ENCODE peak calls at places on chromosomes 6 and 20, in six cellular contexts. One of them, this sample, is unnamed.
A peak's percentile ranks its signal among the peaks of the same experiment; 100 is the strongest.

GRCh38 chr6:130600880-130601341 is 226.3 kb upstream of the SMLR1 start:
- DNase-seq in central memory CD8-positive, alpha-beta T cell: no peak
- DNase-seq in RWPE1: no peak
- DNase-seq in ACHN: no peak
- DNase-seq in B cell: no peak
- DNase-seq in left cardiac atrium: no peak
- DNase-seq in this sample: no peak

GRCh38 chr6:48032156-48032555 is 78.8 kb downstream of the PTCHD4 start:
- DNase-seq in B cell: no peak
- DNase-seq in left cardiac atrium: no peak
- DNase-seq in ACHN: no peak
- DNase-seq in central memory CD8-positive, alpha-beta T cell: no peak
- DNase-seq in RWPE1: peak; percentile 14
- DNase-seq in this sample: no peak

GRCh38 chr20:50226093-50226974 is 35.7 kb downstream of the CEBPB start:
- DNase-seq in RWPE1: no peak
- DNase-seq in left cardiac atrium: peak; percentile 46
- DNase-seq in central memory CD8-positive, alpha-beta T cell: no peak
- DNase-seq in ACHN: peak; percentile 11
- DNase-seq in B cell: no peak
- DNase-seq in this sample: no peak

GRCh38 chr6:80304014-80304413 is 197.5 kb downstream of the BCKDHB start:
- DNase-seq in left cardiac atrium: no peak
- DNase-seq in B cell: no peak
- DNase-seq in ACHN: no peak
- DNase-seq in RWPE1: no peak
- DNase-seq in central memory CD8-positive, alpha-beta T cell: no peak
- DNase-seq in this sample: no peak

GRCh38 chr20:33433465-33433864 is 10.1 kb downstream of the SNTA1 start:
- DNase-seq in ACHN: no peak
- DNase-seq in left cardiac atrium: peak; percentile 69
- DNase-seq in RWPE1: no peak
- DNase-seq in central memory CD8-positive, alpha-beta T cell: no peak
- DNase-seq in B cell: no peak
- DNase-seq in this sample: peak; percentile 91

GRCh38 chr20:57654998-57655811 is 35.0 kb upstream of the ZBP1 start:
- DNase-seq in central memory CD8-positive, alpha-beta T cell: no peak
- DNase-seq in ACHN: no peak
- DNase-seq in RWPE1: no peak
- DNase-seq in B cell: no peak
- DNase-seq in left cardiac atrium: no peak
- DNase-seq in this sample: peak; percentile 54

GRCh38 chr20:48025061-48025515 is 239.8 kb upstream of the SULF2 start:
- DNase-seq in left cardiac atrium: peak; percentile 71
- DNase-seq in RWPE1: peak; percentile 72
- DNase-seq in ACHN: peak; percentile 86
- DNase-seq in B cell: no peak
- DNase-seq in central memory CD8-positive, alpha-beta T cell: no peak
- DNase-seq in this sample: no peak

GRCh38 chr6:143549630-143550268 is 38.2 kb upstream of the FUCA2 start:
- DNase-seq in B cell: no peak
- DNase-seq in ACHN: no peak
- DNase-seq in central memory CD8-positive, alpha-beta T cell: no peak
- DNase-seq in left cardiac atrium: no peak
- DNase-seq in RWPE1: peak; percentile 64
- DNase-seq in this sample: no peak

GRCh38 chr6:157603314-157603940 is 219.6 kb upstream of the SNX9 start:
- DNase-seq in central memory CD8-positive, alpha-beta T cell: no peak
- DNase-seq in RWPE1: no peak
- DNase-seq in ACHN: no peak
- DNase-seq in B cell: no peak
- DNase-seq in left cardiac atrium: no peak
- DNase-seq in this sample: no peak

GRCh38 chr20:830011-830521 is 3.4 kb upstream of the FAM110A start:
- DNase-seq in central memory CD8-positive, alpha-beta T cell: no peak
- DNase-seq in ACHN: no peak
- DNase-seq in B cell: no peak
- DNase-seq in left cardiac atrium: peak; percentile 12
- DNase-seq in RWPE1: no peak
- DNase-seq in this sample: no peak

GRCh38 chr20:53161473-53161872 is 189.3 kb downstream of the TSHZ2 start:
- DNase-seq in left cardiac atrium: no peak
- DNase-seq in ACHN: no peak
- DNase-seq in RWPE1: no peak
- DNase-seq in B cell: peak; percentile 20
- DNase-seq in central memory CD8-positive, alpha-beta T cell: no peak
- DNase-seq in this sample: no peak

GRCh38 chr6:6927437-6928361 is 180.1 kb upstream of the RREB1 start:
- DNase-seq in B cell: no peak
- DNase-seq in RWPE1: no peak
- DNase-seq in central memory CD8-positive, alpha-beta T cell: no peak
- DNase-seq in ACHN: no peak
- DNase-seq in left cardiac atrium: peak; percentile 41
- DNase-seq in this sample: no peak

GRCh38 chr6:154942770-154943169 is 52.3 kb upstream of the TIAM2 start:
- DNase-seq in ACHN: no peak
- DNase-seq in RWPE1: no peak
- DNase-seq in central memory CD8-positive, alpha-beta T cell: no peak
- DNase-seq in left cardiac atrium: no peak
- DNase-seq in B cell: no peak
- DNase-seq in this sample: no peak

GRCh38 chr6:18820725-18821124 is 433.6 kb downstream of the RNF144B start:
- DNase-seq in B cell: no peak
- DNase-seq in ACHN: no peak
- DNase-seq in central memory CD8-positive, alpha-beta T cell: no peak
- DNase-seq in left cardiac atrium: no peak
- DNase-seq in RWPE1: no peak
- DNase-seq in this sample: no peak

GRCh38 chr6:57252975-57253374 is 30.9 kb upstream of the RAB23 start:
- DNase-seq in left cardiac atrium: no peak
- DNase-seq in B cell: no peak
- DNase-seq in RWPE1: no peak
- DNase-seq in ACHN: peak; percentile 8
- DNase-seq in central memory CD8-positive, alpha-beta T cell: no peak
- DNase-seq in this sample: no peak

GRCh38 chr20:17500826-17501225 is 30.4 kb downstream of the BFSP1 start:
- DNase-seq in RWPE1: no peak
- DNase-seq in central memory CD8-positive, alpha-beta T cell: no peak
- DNase-seq in ACHN: no peak
- DNase-seq in left cardiac atrium: no peak
- DNase-seq in B cell: no peak
- DNase-seq in this sample: no peak

GRCh38 chr20:44400671-44401051 is 45.2 kb downstream of the HNF4A start:
- DNase-seq in left cardiac atrium: no peak
- DNase-seq in ACHN: no peak
- DNase-seq in central memory CD8-positive, alpha-beta T cell: no peak
- DNase-seq in B cell: no peak
- DNase-seq in RWPE1: no peak
- DNase-seq in this sample: no peak

GRCh38 chr6:3915076-3915791 is 66.1 kb downstream of the FAM50B start:
- DNase-seq in central memory CD8-positive, alpha-beta T cell: no peak
- DNase-seq in B cell: no peak
- DNase-seq in left cardiac atrium: no peak
- DNase-seq in ACHN: no peak
- DNase-seq in RWPE1: no peak
- DNase-seq in this sample: peak; percentile 47

GRCh38 chr6:72784071-72784470 is 162.2 kb downstream of the KCNQ5 start:
- DNase-seq in ACHN: no peak
- DNase-seq in RWPE1: no peak
- DNase-seq in B cell: no peak
- DNase-seq in central memory CD8-positive, alpha-beta T cell: no peak
- DNase-seq in left cardiac atrium: no peak
- DNase-seq in this sample: no peak

GRCh38 chr20:23155141-23155590 is 69.0 kb upstream of the CD93 start:
- DNase-seq in left cardiac atrium: no peak
- DNase-seq in RWPE1: peak; percentile 72
- DNase-seq in central memory CD8-positive, alpha-beta T cell: no peak
- DNase-seq in B cell: no peak
- DNase-seq in ACHN: no peak
- DNase-seq in this sample: peak; percentile 50

GRCh38 chr20:41376349-41376748 is 9.7 kb upstream of the EMILIN3 start:
- DNase-seq in RWPE1: no peak
- DNase-seq in central memory CD8-positive, alpha-beta T cell: no peak
- DNase-seq in left cardiac atrium: no peak
- DNase-seq in ACHN: no peak
- DNase-seq in B cell: no peak
- DNase-seq in this sample: no peak

GRCh38 chr6:110232456-110232855 is 52.2 kb downstream of the CDC40 start:
- DNase-seq in RWPE1: no peak
- DNase-seq in B cell: no peak
- DNase-seq in central memory CD8-positive, alpha-beta T cell: no peak
- DNase-seq in left cardiac atrium: no peak
- DNase-seq in ACHN: no peak
- DNase-seq in this sample: no peak

GRCh38 chr6:53179961-53180651 is 31.5 kb upstream of the GCM1 start:
- DNase-seq in B cell: peak; percentile 73
- DNase-seq in RWPE1: peak; percentile 8
- DNase-seq in central memory CD8-positive, alpha-beta T cell: no peak
- DNase-seq in left cardiac atrium: peak; percentile 49
- DNase-seq in ACHN: no peak
- DNase-seq in this sample: no peak